ENCODE peak calls at places on chromosome 6, in ten cellular contexts. L is NAMALWA; M is AG20443; O is activated T-helper 1 cell treated with Interleukin-2 at 50 U/mL for 16 hours; Z is LHCN-M2; F is activated naive CD8-positive, alpha-beta T cell treated with anti-CD3 and anti-CD28 coated beads, Interleukin-2, amount 50 U/mL, for 16 hours; T is NCI-H1930; B is fibroblast of lung; K is thoracic aorta; J is NCI-H524. I is an unnamed sample.

GRCh38 chr6:89843070-89843469 is 13.4 kb downstream of the CASP8AP2 start:
- DNase-seq in M (no peak), K (no peak), L (no peak), T (no peak), B (peak; percentile 64), O (no peak), Z (peak; percentile 77), J (no peak), F (no peak), I (no peak)

GRCh38 chr6:33589723-33590530 is 9.9 kb upstream of the BAK1 start:
- DNase-seq in F (no peak), J (peak; percentile 18), K (no peak), M (peak; percentile 89), L (peak; percentile 54), B (peak; percentile 91), O (no peak), T (peak; percentile 5), Z (peak; percentile 98), I (peak; percentile 91)

GRCh38 chr6:169619650-169620049 is 82.2 kb downstream of the WDR27 start:
- DNase-seq in O (no peak), Z (peak; percentile 66), M (no peak), J (no peak), B (peak; percentile 47), L (no peak), F (no peak), K (no peak), T (no peak), I (no peak)

GRCh38 chr6:167506443-167507231 is 181.8 kb downstream of the TTLL2 start:
- DNase-seq in L (no peak), B (no peak), Z (no peak), O (no peak), F (no peak), K (no peak), M (no peak), T (no peak), J (no peak), I (no peak)

GRCh38 chr6:113903666-113904330 is 46.7 kb downstream of the MARCKS start:
- DNase-seq in K (no peak), J (no peak), B (peak; percentile 55), M (peak; percentile 64), T (no peak), Z (peak; percentile 66), F (no peak), L (no peak), O (no peak), I (no peak)

GRCh38 chr6:160254467-160255312 is 3.9 kb downstream of the SLC22A2 start:
- DNase-seq in L (no peak), J (no peak), O (no peak), M (no peak), B (no peak), T (no peak), K (no peak), F (no peak), Z (no peak), I (no peak)

GRCh38 chr6:161233986-161234620 is 39.8 kb downstream of the AGPAT4 start:
- DNase-seq in L (no peak), B (peak; percentile 92), T (no peak), Z (peak; percentile 75), K (no peak), M (peak; percentile 83), J (no peak), F (no peak), O (no peak), I (no peak)

GRCh38 chr6:37556884-37557644 is 57.4 kb upstream of the CCDC167 start:
- DNase-seq in T (no peak), B (no peak), O (no peak), L (no peak), J (no peak), K (no peak), F (no peak), Z (no peak), M (no peak), I (no peak)

GRCh38 chr6:98024359-98024758 is 741.3 kb upstream of the MMS22L start:
- DNase-seq in L (no peak), T (no peak), K (no peak), B (no peak), M (no peak), Z (no peak), O (no peak), J (no peak), F (no peak), I (no peak)

GRCh38 chr6:68196645-68197044 is 438.4 kb upstream of the ADGRB3 start:
- DNase-seq in B (peak; percentile 37), M (no peak), L (peak; percentile 71), O (no peak), K (no peak), T (no peak), Z (peak; percentile 38), F (no peak), J (no peak), I (no peak)

GRCh38 chr6:85675030-85675819 is 32.5 kb upstream of the SYNCRIP start:
- DNase-seq in B (peak; percentile 81), L (peak; percentile 52), M (no peak), K (no peak), J (no peak), Z (peak; percentile 90), O (no peak), T (no peak), F (no peak), I (no peak)

GRCh38 chr6:73290435-73290834 is 27.4 kb upstream of the KHDC1 start:
- DNase-seq in O (no peak), Z (peak; percentile 22), B (peak; percentile 32), J (no peak), F (no peak), L (no peak), T (no peak), M (peak; percentile 31), K (no peak), I (no peak)

GRCh38 chr6:140566706-140567330 is 1192.4 kb upstream of the CITED2 start:
- DNase-seq in M (peak; percentile 25), J (no peak), O (no peak), B (peak; percentile 82), F (no peak), K (no peak), L (no peak), T (no peak), Z (peak; percentile 77), I (no peak)

GRCh38 chr6:148854086-148854485 is 107.3 kb downstream of the UST start:
- DNase-seq in J (no peak), B (peak; percentile 68), F (no peak), L (no peak), M (no peak), T (no peak), K (no peak), Z (no peak), O (no peak), I (no peak)

GRCh38 chr6:45438156-45438555 is 60.4 kb upstream of the SUPT3H start:
- DNase-seq in T (no peak), Z (no peak), B (peak; percentile 41), M (no peak), J (no peak), L (no peak), O (no peak), K (no peak), F (no peak), I (no peak)